ENCODE peak calls at places on chromosome 21, in nine cellular contexts. One of them, this sample, is unnamed. For H3K4me1, the result is how much of the 10 kb centered on the place peaks cover.

GRCh38 chr21:21632926-21633325 is 634.7 kb downstream of the NCAM2 start:
- DNase-seq in thyroid gland: no peak
- DNase-seq in mucosa of descending colon: no peak
- DNase-seq in hepatocyte: no peak
- DNase-seq in left ventricle myocardium inferior: no peak
- DNase-seq in adrenal gland: no peak
- DNase-seq in cardiac muscle cell: no peak
- DNase-seq in left lung: no peak
- DNase-seq in psoas muscle: no peak
- DNase-seq in this sample: no peak

GRCh38 chr21:26877015-26877414 is 31.8 kb upstream of the ADAMTS1 start:
- DNase-seq in left lung: no peak
- DNase-seq in mucosa of descending colon: no peak
- DNase-seq in adrenal gland: no peak
- DNase-seq in thyroid gland: no peak
- DNase-seq in left ventricle myocardium inferior: no peak
- DNase-seq in psoas muscle: no peak
- DNase-seq in cardiac muscle cell: no peak
- DNase-seq in hepatocyte: no peak
- DNase-seq in this sample: no peak

GRCh38 chr21:19609611-19610010 is 1206.0 kb upstream of the TMPRSS15 start:
- DNase-seq in left lung: no peak
- DNase-seq in left ventricle myocardium inferior: no peak
- DNase-seq in thyroid gland: no peak
- DNase-seq in psoas muscle: no peak
- DNase-seq in hepatocyte: no peak
- DNase-seq in cardiac muscle cell: no peak
- DNase-seq in adrenal gland: no peak
- DNase-seq in mucosa of descending colon: no peak
- DNase-seq in this sample: no peak

GRCh38 chr21:18164933-18165332 is 79.7 kb upstream of the CHODL start:
- DNase-seq in psoas muscle: no peak
- DNase-seq in left ventricle myocardium inferior: no peak
- DNase-seq in hepatocyte: no peak
- DNase-seq in left lung: no peak
- DNase-seq in mucosa of descending colon: no peak
- DNase-seq in thyroid gland: no peak
- DNase-seq in adrenal gland: no peak
- DNase-seq in cardiac muscle cell: no peak
- DNase-seq in this sample: no peak

GRCh38 chr21:35007348-35007747 is 41.8 kb downstream of the RUNX1 start:
- DNase-seq in hepatocyte: no peak
- DNase-seq in cardiac muscle cell: no peak
- DNase-seq in left ventricle myocardium inferior: no peak
- DNase-seq in thyroid gland: no peak
- DNase-seq in left lung: no peak
- DNase-seq in mucosa of descending colon: no peak
- DNase-seq in adrenal gland: no peak
- DNase-seq in psoas muscle: no peak
- DNase-seq in this sample: no peak

GRCh38 chr21:33762798-33763572 is 120.7 kb downstream of the ITSN1 start:
- DNase-seq in cardiac muscle cell: no peak
- DNase-seq in left ventricle myocardium inferior: no peak
- DNase-seq in adrenal gland: no peak
- DNase-seq in left lung: no peak
- DNase-seq in thyroid gland: no peak
- DNase-seq in mucosa of descending colon: no peak
- DNase-seq in hepatocyte: no peak
- DNase-seq in psoas muscle: no peak
- DNase-seq in this sample: no peak

GRCh38 chr21:40732998-40733397 is 114.0 kb downstream of the DSCAM start:
- DNase-seq in psoas muscle: no peak
- DNase-seq in adrenal gland: no peak
- DNase-seq in left lung: no peak
- DNase-seq in mucosa of descending colon: no peak
- DNase-seq in cardiac muscle cell: no peak
- DNase-seq in left ventricle myocardium inferior: no peak
- DNase-seq in thyroid gland: no peak
- DNase-seq in hepatocyte: no peak
- DNase-seq in this sample: no peak

GRCh38 chr21:34614443-34614692 is 545 bp downstream of the RCAN1 start:
- DNase-seq in cardiac muscle cell: no peak
- DNase-seq in mucosa of descending colon: no peak
- DNase-seq in hepatocyte: no peak
- DNase-seq in thyroid gland: no peak
- DNase-seq in left ventricle myocardium inferior: no peak
- DNase-seq in left lung: no peak
- DNase-seq in psoas muscle: no peak
- DNase-seq in adrenal gland: no peak
- DNase-seq in this sample: no peak

GRCh38 chr21:38668067-38668466 is 137.7 kb upstream of the ETS2 start:
- DNase-seq in cardiac muscle cell: no peak
- DNase-seq in hepatocyte: no peak
- DNase-seq in psoas muscle: no peak
- DNase-seq in mucosa of descending colon: no peak
- DNase-seq in thyroid gland: no peak
- DNase-seq in left ventricle myocardium inferior: no peak
- DNase-seq in adrenal gland: no peak
- DNase-seq in left lung: no peak
- DNase-seq in this sample: no peak

GRCh38 chr21:32238063-32238462 is 40.8 kb downstream of the MIS18A start:
- DNase-seq in psoas muscle: no peak
- DNase-seq in hepatocyte: no peak
- DNase-seq in mucosa of descending colon: no peak
- DNase-seq in cardiac muscle cell: no peak
- DNase-seq in left lung: no peak
- DNase-seq in thyroid gland: no peak
- DNase-seq in adrenal gland: no peak
- DNase-seq in left ventricle myocardium inferior: no peak
- DNase-seq in this sample: no peak

GRCh38 chr21:43361493-43362296 is 65.2 kb downstream of the SIK1 start:
- DNase-seq in adrenal gland: peak
- DNase-seq in hepatocyte: peak
- DNase-seq in mucosa of descending colon: peak
- DNase-seq in left ventricle myocardium inferior: peak
- DNase-seq in cardiac muscle cell: no peak
- DNase-seq in left lung: peak
- DNase-seq in psoas muscle: peak
- DNase-seq in thyroid gland: no peak
- DNase-seq in this sample: no peak

GRCh38 chr21:34229361-34229760 is 134.4 kb upstream of the KCNE2 start:
- DNase-seq in hepatocyte: no peak
- DNase-seq in mucosa of descending colon: no peak
- DNase-seq in adrenal gland: no peak
- DNase-seq in psoas muscle: no peak
- DNase-seq in left ventricle myocardium inferior: no peak
- DNase-seq in left lung: no peak
- DNase-seq in cardiac muscle cell: no peak
- DNase-seq in thyroid gland: no peak
- DNase-seq in this sample: no peak

GRCh38 chr21:43880111-43880985 is 15.3 kb downstream of the AGPAT3 start:
- DNase-seq in left lung: no peak
- DNase-seq in mucosa of descending colon: no peak
- DNase-seq in adrenal gland: peak
- DNase-seq in hepatocyte: no peak
- DNase-seq in cardiac muscle cell: no peak
- DNase-seq in left ventricle myocardium inferior: no peak
- DNase-seq in psoas muscle: peak
- DNase-seq in thyroid gland: peak
- DNase-seq in this sample: peak

DNA sequence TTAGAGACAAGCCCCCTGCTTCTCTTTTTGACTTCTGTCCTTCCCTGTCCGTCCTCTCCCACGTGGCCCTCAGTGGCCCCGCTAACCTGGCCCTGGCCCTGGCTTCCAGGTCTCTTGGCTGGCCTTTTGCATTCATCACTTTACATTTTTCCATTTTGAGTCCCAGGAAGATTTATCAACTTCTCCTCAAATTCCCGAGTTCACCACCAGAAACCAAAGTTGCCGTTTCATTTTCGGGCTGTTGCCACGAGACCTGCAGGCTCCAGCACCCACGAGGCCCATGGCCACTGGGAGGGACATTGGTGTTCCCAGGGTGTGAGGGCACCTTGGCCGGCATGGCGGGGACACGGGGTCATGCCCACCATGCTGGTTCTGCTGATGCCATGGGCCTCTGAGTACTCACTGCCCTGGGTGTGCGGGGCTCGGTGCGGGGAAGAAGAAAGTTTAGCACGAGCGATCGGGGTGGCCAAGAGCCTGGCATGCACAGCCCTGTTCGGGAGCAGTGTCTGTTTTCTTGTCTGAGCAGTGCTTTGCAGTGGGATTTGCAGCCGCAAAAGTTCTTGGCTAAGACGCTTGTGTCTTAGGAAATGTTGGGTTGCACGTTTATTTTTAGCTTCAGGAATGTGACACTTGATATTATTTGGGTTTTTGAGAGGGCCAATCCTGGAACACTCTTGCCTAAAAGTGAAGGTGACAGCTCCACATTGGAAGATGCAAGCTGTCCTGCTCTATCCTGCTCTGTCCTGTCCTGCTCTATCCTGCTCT is 40.4 kb upstream of the ADARB1 start:
- DNase-seq in adrenal gland: no peak
- DNase-seq in hepatocyte: peak
- DNase-seq in left lung: peak
- DNase-seq in psoas muscle: peak
- DNase-seq in cardiac muscle cell: no peak
- DNase-seq in left ventricle myocardium inferior: no peak
- DNase-seq in thyroid gland: no peak
- DNase-seq in mucosa of descending colon: no peak
- DNase-seq in this sample: peak
- H3K4me1 ChIP-seq in adrenal gland: under half
- H3K4me1 ChIP-seq in hepatocyte: under half
- H3K4me1 ChIP-seq in left lung: under half
- H3K4me1 ChIP-seq in psoas muscle: under half
- H3K4me1 ChIP-seq in cardiac muscle cell: under half
- H3K4me1 ChIP-seq in left ventricle myocardium inferior: half or more
- H3K4me1 ChIP-seq in thyroid gland: under half
- H3K4me1 ChIP-seq in mucosa of descending colon: under half
- H3K4me1 ChIP-seq in this sample: under half

GRCh38 chr21:31103163-31103562 is 64.9 kb upstream of the KRTAP19-8 start:
- DNase-seq in hepatocyte: no peak
- DNase-seq in left lung: no peak
- DNase-seq in psoas muscle: no peak
- DNase-seq in cardiac muscle cell: no peak
- DNase-seq in mucosa of descending colon: no peak
- DNase-seq in adrenal gland: no peak
- DNase-seq in left ventricle myocardium inferior: no peak
- DNase-seq in thyroid gland: no peak
- DNase-seq in this sample: no peak
- H3K4me3 ChIP-seq in hepatocyte: no peak
- H3K4me3 ChIP-seq in left lung: no peak
- H3K4me3 ChIP-seq in psoas muscle: no peak
- H3K4me3 ChIP-seq in cardiac muscle cell: no peak
- H3K4me3 ChIP-seq in mucosa of descending colon: no peak
- H3K4me3 ChIP-seq in adrenal gland: no peak
- H3K4me3 ChIP-seq in left ventricle myocardium inferior: no peak
- H3K4me3 ChIP-seq in thyroid gland: no peak
- H3K4me3 ChIP-seq in this sample: no peak

GRCh38 chr21:45768741-45769049 is 125.2 kb downstream of the PCBP3 start:
- DNase-seq in cardiac muscle cell: no peak
- DNase-seq in psoas muscle: no peak
- DNase-seq in thyroid gland: no peak
- DNase-seq in hepatocyte: no peak
- DNase-seq in mucosa of descending colon: no peak
- DNase-seq in left ventricle myocardium inferior: no peak
- DNase-seq in adrenal gland: no peak
- DNase-seq in left lung: peak
- DNase-seq in this sample: no peak
- TF ChIP-seq CTCF in cardiac muscle cell: peak
- TF ChIP-seq CTCF in psoas muscle: no peak
- TF ChIP-seq CTCF in thyroid gland: no peak
- TF ChIP-seq CTCF in hepatocyte: no peak
- TF ChIP-seq CTCF in mucosa of descending colon: no peak
- TF ChIP-seq CTCF in left ventricle myocardium inferior: no peak
- TF ChIP-seq CTCF in adrenal gland: no peak
- TF ChIP-seq CTCF in left lung: no peak
- TF ChIP-seq CTCF in this sample: no peak

DNA sequence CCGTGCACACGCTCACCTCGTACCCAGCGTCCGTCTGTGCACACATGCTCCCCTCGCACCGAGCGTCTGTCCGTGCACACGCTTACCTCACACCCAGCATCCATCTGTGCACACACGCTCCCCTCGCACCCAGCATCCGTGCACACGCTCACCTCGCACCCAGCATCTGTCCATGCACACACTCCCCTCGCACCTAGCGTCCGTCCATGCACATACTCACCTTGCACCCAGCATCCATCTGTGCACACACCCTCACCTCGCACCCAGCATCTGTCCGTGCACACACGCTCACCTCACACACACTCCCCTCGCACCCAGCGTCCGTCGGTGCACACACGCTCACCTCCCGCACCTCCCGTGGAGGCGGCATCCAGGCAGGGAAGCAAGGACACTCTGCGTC is 24.4 kb upstream of the COL18A1 start:
- DNase-seq in mucosa of descending colon: no peak
- DNase-seq in psoas muscle: peak
- DNase-seq in left lung: peak
- DNase-seq in adrenal gland: peak
- DNase-seq in cardiac muscle cell: no peak
- DNase-seq in left ventricle myocardium inferior: peak
- DNase-seq in thyroid gland: no peak
- DNase-seq in hepatocyte: no peak
- DNase-seq in this sample: peak
- H3K4me1 ChIP-seq in mucosa of descending colon: under half
- H3K4me1 ChIP-seq in psoas muscle: under half
- H3K4me1 ChIP-seq in left lung: under half
- H3K4me1 ChIP-seq in adrenal gland: under half
- H3K4me1 ChIP-seq in cardiac muscle cell: under half
- H3K4me1 ChIP-seq in left ventricle myocardium inferior: under half
- H3K4me1 ChIP-seq in thyroid gland: under half
- H3K4me1 ChIP-seq in hepatocyte: under half
- H3K4me1 ChIP-seq in this sample: under half

DNA sequence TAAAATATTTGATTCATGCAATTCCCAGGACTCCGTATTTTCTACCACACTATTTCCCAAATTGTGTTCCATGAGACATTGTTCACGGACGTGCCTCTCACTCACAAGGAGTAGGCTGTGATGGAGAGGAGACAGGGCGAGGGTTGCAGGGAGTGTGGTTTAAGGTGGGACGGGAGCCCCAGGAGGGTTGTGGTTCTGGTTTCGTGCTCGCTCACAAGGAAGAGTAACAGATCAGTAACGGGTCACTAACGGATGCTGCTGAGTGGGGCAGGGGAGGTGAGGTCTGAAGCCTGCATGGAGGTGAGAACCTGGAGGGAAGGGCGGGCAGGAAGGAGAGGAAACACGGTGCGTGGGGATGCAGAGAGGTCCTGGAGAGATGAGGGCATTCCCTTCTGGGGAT is 28.8 kb downstream of the TFF3 start:
- DNase-seq in thyroid gland: no peak
- DNase-seq in left ventricle myocardium inferior: no peak
- DNase-seq in hepatocyte: no peak
- DNase-seq in psoas muscle: no peak
- DNase-seq in cardiac muscle cell: no peak
- DNase-seq in left lung: peak
- DNase-seq in adrenal gland: no peak
- DNase-seq in mucosa of descending colon: no peak
- DNase-seq in this sample: no peak
- H3K4me3 ChIP-seq in thyroid gland: no peak
- H3K4me3 ChIP-seq in left ventricle myocardium inferior: no peak
- H3K4me3 ChIP-seq in hepatocyte: no peak
- H3K4me3 ChIP-seq in psoas muscle: no peak
- H3K4me3 ChIP-seq in cardiac muscle cell: no peak
- H3K4me3 ChIP-seq in left lung: no peak
- H3K4me3 ChIP-seq in adrenal gland: no peak
- H3K4me3 ChIP-seq in mucosa of descending colon: no peak
- H3K4me3 ChIP-seq in this sample: no peak